ENCODE peak calls at places on chromosomes 1 and 21, in seven cellular contexts. S is hypothalamus; F is pancreas; O is activated T-helper 1 cell treated with anti-CD3 and anti-CD28 coated beads, Interleukin-12 subunit alpha, Interleukin-12 subunit beta, Interleukin-2, Interleukin-4 antibody, amounts not matched to agents 30 ng/mL and 10 ng/mL and 1 ng/mL, durations not matched to agents 14 hours and 24 hours and 36 hours; V is CD8-positive, alpha-beta memory T cell; E is pons; Z is CD4-positive, CD25-positive, alpha-beta regulatory T cell. N is an unnamed sample.

GRCh38 chr1:41322101-41322661 is 39.1 kb upstream of the FOXO6 start:
- DNase-seq in S (no peak), F (no peak), O (no peak), V (no peak), E (no peak), Z (no peak), N (no peak)

GRCh38 chr1:116713474-116713873 is 40.8 kb upstream of the CD2 start:
- DNase-seq in S (no peak), F (no peak), O (no peak), V (no peak), E (no peak), Z (no peak), N (no peak)

GRCh38 chr1:68057564-68057963 is 7.1 kb upstream of the DIRAS3 start:
- DNase-seq in S (no peak), F (no peak), O (no peak), V (no peak), E (no peak), Z (no peak), N (no peak)

GRCh38 chr21:31416465-31416864 is 72.4 kb upstream of the TIAM1 start:
- DNase-seq in S (no peak), F (no peak), O (no peak), V (no peak), E (no peak), Z (no peak), N (no peak)

GRCh38 chr21:39676054-39676771 is 63.5 kb downstream of the B3GALT5 start:
- DNase-seq in S (no peak), F (no peak), O (no peak), V (no peak), E (peak), Z (peak), N (no peak)

GRCh38 chr1:56686171-56686570 is 41.1 kb downstream of the PRKAA2 start:
- DNase-seq in S (no peak), F (no peak), O (no peak), V (no peak), E (no peak), Z (no peak), N (no peak)

GRCh38 chr21:37758997-37759396 is 157.3 kb downstream of the KCNJ6 start:
- DNase-seq in S (no peak), F (no peak), O (no peak), V (no peak), E (no peak), Z (no peak), N (no peak)

GRCh38 chr1:44405804-44406743 is 1.0 kb downstream of the RNF220 start:
- DNase-seq in S (no peak), F (no peak), O (no peak), V (no peak), E (peak), Z (peak), N (no peak)

GRCh38 chr1:198771562-198772153 is 132.8 kb downstream of the PTPRC start:
- DNase-seq in S (no peak), F (no peak), O (no peak), V (no peak), E (peak), Z (peak), N (peak)

GRCh38 chr1:34984435-34985062 is 598 bp downstream of the TMEM35B start:
- DNase-seq in S (peak), F (no peak), O (no peak), V (peak), E (peak), Z (peak), N (no peak)

GRCh38 chr1:230240446-230241076 is 173.5 kb downstream of the GALNT2 start:
- DNase-seq in S (no peak), F (no peak), O (no peak), V (no peak), E (no peak), Z (peak), N (no peak)

GRCh38 chr1:160404094-160404493 is 3.7 kb downstream of the VANGL2 start:
- DNase-seq in S (no peak), F (no peak), O (no peak), V (no peak), E (no peak), Z (no peak), N (no peak)

GRCh38 chr1:54995835-54996234 is 2.9 kb upstream of the BSND start:
- DNase-seq in S (no peak), F (no peak), O (peak), V (peak), E (no peak), Z (peak), N (no peak)

GRCh38 chr1:161958425-161958824 is 65.2 kb downstream of the OLFML2B start:
- DNase-seq in S (no peak), F (no peak), O (no peak), V (no peak), E (no peak), Z (no peak), N (no peak)

GRCh38 chr1:24957808-24958752 is 28.0 kb upstream of the RUNX3 start:
- DNase-seq in S (no peak), F (no peak), O (no peak), V (no peak), E (no peak), Z (no peak), N (no peak)

GRCh38 chr1:217139513-217139912 is 416.3 kb upstream of the ESRRG start:
- DNase-seq in S (no peak), F (no peak), O (no peak), V (no peak), E (no peak), Z (no peak), N (no peak)

GRCh38 chr21:34813266-34813886 is 144.6 kb downstream of the CLIC6 start:
- DNase-seq in S (no peak), F (no peak), O (no peak), V (no peak), E (no peak), Z (no peak), N (no peak)

GRCh38 chr1:31712625-31713024 is 8.8 kb upstream of the COL16A1 start:
- DNase-seq in S (no peak), F (no peak), O (no peak), V (no peak), E (no peak), Z (no peak), N (no peak)

GRCh38 chr1:6037338-6037762 is 8.3 kb upstream of the KCNAB2 start:
- DNase-seq in S (no peak), F (no peak), O (peak), V (no peak), E (no peak), Z (peak), N (peak)

GRCh38 chr1:157377216-157377821 is 175.0 kb downstream of the FCRL5 start:
- DNase-seq in S (no peak), F (no peak), O (no peak), V (no peak), E (peak), Z (peak), N (peak)

GRCh38 chr1:172966844-172967540 is 83.7 kb downstream of the TNFSF18 start:
- DNase-seq in S (no peak), F (no peak), O (no peak), V (no peak), E (no peak), Z (peak), N (no peak)

GRCh38 chr1:162212713-162213112 is 143.2 kb downstream of the NOS1AP start:
- DNase-seq in S (no peak), F (no peak), O (no peak), V (no peak), E (no peak), Z (no peak), N (no peak)

GRCh38 chr1:160251687-160252526 is 10.4 kb downstream of the DCAF8 start:
- DNase-seq in S (peak), F (peak), O (peak), V (peak), E (peak), Z (peak), N (peak)

GRCh38 chr1:67162954-67163353 is 3.3 kb upstream of the IL23R start:
- DNase-seq in S (no peak), F (no peak), O (peak), V (no peak), E (no peak), Z (peak), N (no peak)

GRCh38 chr1:93631626-93632365 is 49.8 kb downstream of the BCAR3 start:
- DNase-seq in S (no peak), F (no peak), O (no peak), V (no peak), E (no peak), Z (no peak), N (no peak)

GRCh38 chr1:31931241-31932225 is 6.6 kb downstream of the PTP4A2 start:
- DNase-seq in S (no peak), F (no peak), O (no peak), V (no peak), E (peak), Z (no peak), N (no peak)

GRCh38 chr1:195195423-195196057 is 1412.7 kb downstream of the KCNT2 start:
- DNase-seq in S (no peak), F (no peak), O (peak), V (no peak), E (no peak), Z (peak), N (no peak)

GRCh38 chr1:111565079-111565478 is 54.5 kb upstream of the RAP1A start:
- DNase-seq in S (peak), F (no peak), O (no peak), V (no peak), E (peak), Z (no peak), N (no peak)

GRCh38 chr1:53069663-53070327 is 7.8 kb downstream of the PODN start:
- DNase-seq in S (no peak), F (no peak), O (no peak), V (no peak), E (no peak), Z (no peak), N (no peak)

GRCh38 chr1:30908446-30908885 is at the start of gene SDC3:
- DNase-seq in S (no peak), F (no peak), O (no peak), V (peak), E (no peak), Z (peak), N (no peak)

GRCh38 chr1:26907071-26907922 is 6.5 kb downstream of the NR0B2 start:
- DNase-seq in S (no peak), F (peak), O (no peak), V (no peak), E (no peak), Z (no peak), N (no peak)

GRCh38 chr1:6003568-6004411 is 11.6 kb upstream of the NPHP4 start:
- DNase-seq in S (no peak), F (no peak), O (no peak), V (no peak), E (no peak), Z (no peak), N (no peak)

GRCh38 chr1:19384772-19385187 is 72.7 kb downstream of the SLC66A1 start:
- DNase-seq in S (no peak), F (no peak), O (no peak), V (no peak), E (no peak), Z (no peak), N (no peak)

GRCh38 chr1:225652726-225653462 is at the start of gene ENAH:
- DNase-seq in S (peak), F (peak), O (peak), V (no peak), E (peak), Z (no peak), N (peak)

N was measured in naive B cell.